ENCODE peak calls at places on chromosome 9, in seven cellular contexts. C is HepG2, F is SK-N-SH, I is GM12878, S is HCT116, X is H1, J is Panc1. Y is an unnamed sample.

GRCh38 chr9:126965541-126966428 is 51.2 kb downstream of the RALGPS1 start:
- DNase-seq in C (peak), F (peak), I (no peak), S (peak), X (peak), J (peak), Y (peak)

GRCh38 chr9:88991066-88992030 is at the start of gene S1PR3:
- DNase-seq in C (no peak), F (peak), I (no peak), S (no peak), X (peak), J (no peak), Y (peak)

GRCh38 chr9:85377751-85378289 is 363.9 kb downstream of the AGTPBP1 start:
- DNase-seq in C (no peak), F (peak), I (no peak), S (no peak), X (no peak), J (no peak), Y (no peak)

GRCh38 chr9:129154866-129155477 is 23.1 kb downstream of the IER5L start:
- DNase-seq in C (no peak), F (no peak), I (no peak), S (no peak), X (no peak), J (no peak), Y (no peak)

GRCh38 chr9:97985058-97985861 is 2.1 kb downstream of the ANP32B start:
- DNase-seq in C (no peak), F (no peak), I (peak), S (no peak), X (peak), J (no peak), Y (peak)

GRCh38 chr9:535356-535755 is 306.1 kb upstream of the DMRT1 start:
- DNase-seq in C (no peak), F (no peak), I (no peak), S (no peak), X (no peak), J (no peak), Y (no peak)

GRCh38 chr9:86041331-86041741 is 58.0 kb downstream of the GOLM1 start:
- DNase-seq in C (no peak), F (no peak), I (no peak), S (no peak), X (no peak), J (no peak), Y (no peak)

GRCh38 chr9:117491491-117491890 is 76.6 kb upstream of the ASTN2 start:
- DNase-seq in C (peak), F (no peak), I (no peak), S (no peak), X (no peak), J (no peak), Y (no peak)

GRCh38 chr9:13143281-13143680 is 136.2 kb downstream of the MPDZ start:
- DNase-seq in C (no peak), F (no peak), I (no peak), S (no peak), X (no peak), J (no peak), Y (no peak)

GRCh38 chr9:72656021-72656420 is 134.6 kb downstream of the TMC1 start:
- DNase-seq in C (no peak), F (no peak), I (no peak), S (no peak), X (no peak), J (no peak), Y (no peak)

GRCh38 chr9:81092057-81092456 is 597.3 kb downstream of the TLE1 start:
- DNase-seq in C (no peak), F (no peak), I (no peak), S (no peak), X (no peak), J (no peak), Y (no peak)
- TF ChIP-seq SIN3A in C (no peak), F (no peak), I (no peak), S (no peak), X (no peak), J (no peak), Y (no peak)

DNA sequence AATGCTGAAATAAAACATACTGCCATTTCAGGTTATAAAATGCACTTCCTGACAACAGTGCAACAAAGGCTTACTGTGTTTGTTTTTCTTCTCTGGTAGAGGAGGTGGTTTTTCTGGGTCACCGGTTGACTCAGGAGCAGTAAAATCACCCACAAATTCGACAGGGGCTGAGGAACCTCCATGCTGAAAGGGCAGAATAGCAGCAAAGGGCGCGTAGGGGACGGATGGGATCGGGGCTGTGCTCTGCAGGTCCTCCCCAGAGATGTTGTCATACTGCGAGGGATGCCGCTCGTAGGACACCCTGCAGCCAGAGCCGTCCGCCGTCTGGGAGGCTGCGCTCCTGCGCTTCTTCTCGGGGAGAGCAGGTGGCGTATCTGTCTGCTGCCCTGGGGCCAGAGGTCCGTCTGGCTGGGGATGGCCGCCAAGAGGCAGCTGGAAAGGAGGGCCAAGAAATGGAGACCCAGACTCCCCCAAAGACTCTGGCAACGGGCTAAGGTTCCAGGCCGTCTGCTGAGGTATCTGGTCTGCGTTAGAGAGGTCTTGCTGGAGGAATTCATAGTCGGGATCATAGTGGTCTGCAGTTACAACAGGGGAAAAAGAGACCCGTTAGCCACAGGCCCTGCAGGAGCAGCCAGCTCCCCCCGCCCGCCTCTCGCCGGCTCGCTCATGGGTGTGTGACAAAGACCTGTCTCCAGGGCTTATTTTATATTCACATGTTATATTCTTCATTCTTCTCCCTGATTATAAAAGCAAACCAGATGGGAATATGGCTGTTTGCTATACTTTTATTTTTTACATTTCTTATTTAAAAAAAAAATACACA is 80.7 kb downstream of the PRRT1B start:
- DNase-seq in C (no peak), F (peak), I (no peak), S (no peak), X (no peak), J (no peak), Y (no peak)
- TF ChIP-seq SIN3A in C (no peak), F (no peak), I (no peak), S (no peak), X (no peak), J (no peak), Y (no peak)

GRCh38 chr9:134556531-134557068 is 85.0 kb upstream of the COL5A1 start:
- DNase-seq in C (no peak), F (no peak), I (no peak), S (no peak), X (no peak), J (no peak), Y (no peak)

GRCh38 chr9:134554011-134554749 is 87.4 kb upstream of the COL5A1 start:
- DNase-seq in C (no peak), F (no peak), I (no peak), S (no peak), X (no peak), J (no peak), Y (no peak)

GRCh38 chr9:134553061-134553891 is 88.3 kb upstream of the COL5A1 start:
- DNase-seq in C (no peak), F (no peak), I (no peak), S (no peak), X (no peak), J (no peak), Y (no peak)

GRCh38 chr9:134557331-134557730 is 84.3 kb upstream of the COL5A1 start:
- DNase-seq in C (no peak), F (no peak), I (no peak), S (no peak), X (no peak), J (no peak), Y (no peak)

DNA sequence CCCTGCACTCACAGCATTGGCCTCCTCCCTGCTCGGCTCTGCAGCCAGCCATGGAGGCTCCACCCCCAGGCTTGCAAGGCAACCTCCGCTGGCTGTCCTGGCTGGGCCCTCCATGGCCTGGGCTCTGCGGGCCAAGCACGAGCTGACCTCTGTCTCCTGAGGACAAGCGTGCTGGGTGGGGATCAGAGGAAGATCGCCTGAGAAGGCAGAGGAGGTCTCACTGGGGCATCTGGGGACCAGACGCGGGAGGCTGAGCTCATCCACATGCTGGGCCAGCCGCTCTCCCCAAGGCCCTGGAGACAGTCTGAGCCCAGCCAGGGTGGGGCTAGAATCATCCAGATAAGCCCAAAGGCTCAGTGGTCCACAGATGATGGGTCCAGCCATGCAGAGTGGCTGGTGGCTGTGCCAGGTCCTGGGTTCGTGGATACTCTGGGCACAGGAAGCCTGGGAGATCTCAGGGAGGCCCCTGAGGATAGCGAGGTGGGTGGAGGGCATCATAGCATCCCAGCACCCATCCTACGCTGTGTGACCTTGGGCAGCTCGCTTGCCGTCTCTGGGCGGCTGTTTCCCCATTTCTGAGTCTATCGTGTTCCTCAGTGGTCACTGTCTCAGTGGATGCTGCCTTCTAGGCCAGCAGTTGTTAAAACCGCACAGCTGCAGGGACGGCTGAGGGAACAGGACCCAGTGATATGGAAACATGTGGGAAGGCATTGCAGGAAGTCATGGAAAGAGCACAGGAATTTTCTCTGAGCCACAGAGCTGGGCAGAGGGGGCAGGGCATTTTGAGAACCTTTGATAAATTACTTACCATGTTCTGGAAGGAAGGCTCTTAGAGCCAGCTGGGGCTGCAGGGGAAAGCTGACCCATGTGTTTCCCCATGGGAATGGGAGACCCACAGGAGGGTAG is 86.6 kb upstream of the COL5A1 start:
- DNase-seq in C (no peak), F (peak), I (no peak), S (no peak), X (no peak), J (no peak), Y (no peak)
- TF ChIP-seq SIN3A in C (no peak), F (no peak), I (no peak), S (no peak), X (no peak), J (no peak), Y (no peak)

DNA sequence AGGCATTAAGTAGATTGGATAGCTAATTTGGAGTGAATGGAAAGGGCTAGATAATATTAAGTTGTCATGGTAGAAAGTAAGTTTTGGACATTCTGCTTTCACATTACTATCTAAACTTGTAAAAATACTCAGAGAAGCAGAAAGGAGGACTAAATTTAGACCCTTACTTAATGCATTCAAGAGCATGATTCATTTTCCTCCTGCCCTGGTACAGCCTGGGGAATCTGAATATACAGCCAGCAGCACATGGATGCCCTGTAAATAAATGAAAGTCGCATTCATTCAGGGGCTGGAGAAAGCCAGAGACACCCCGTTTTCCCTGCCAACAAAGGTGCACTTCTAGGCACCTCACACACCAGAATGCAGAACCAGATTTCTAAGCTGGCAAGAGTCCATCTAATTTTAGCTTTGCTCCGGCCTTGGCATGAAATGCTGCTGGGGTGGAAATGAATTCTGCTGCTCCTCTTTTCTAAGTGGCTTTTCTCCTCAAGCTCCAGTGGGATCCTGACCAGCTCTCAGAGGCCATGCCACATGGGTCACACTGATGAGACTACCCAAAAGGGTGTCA is 172.8 kb upstream of the KLF9 start:
- DNase-seq in C (no peak), F (no peak), I (no peak), S (no peak), X (no peak), J (no peak), Y (no peak)
- TF ChIP-seq SIN3A in C (no peak), F (no peak), I (no peak), S (no peak), X (no peak), J (no peak), Y (no peak)

DNA sequence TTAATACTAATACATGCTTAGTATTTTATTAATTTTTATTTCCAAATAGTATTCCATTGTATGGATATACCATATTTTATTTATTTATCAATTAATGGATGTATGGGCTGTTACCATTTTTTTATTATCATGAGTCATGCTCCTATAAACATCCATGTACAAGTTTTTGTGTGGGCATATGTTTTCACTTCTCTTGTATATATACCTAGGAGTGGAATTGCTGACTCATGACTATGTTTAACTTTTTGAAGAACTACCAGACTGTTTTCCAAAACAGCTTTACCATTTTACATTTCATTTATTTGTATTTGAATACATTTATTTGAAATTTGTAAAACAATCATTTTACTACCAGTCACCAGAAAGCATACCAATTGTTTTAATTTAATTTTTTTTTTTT is 14.1 kb upstream of the LRRC19 start:
- DNase-seq in C (no peak), F (no peak), I (no peak), S (no peak), X (no peak), J (no peak), Y (no peak)
- TF ChIP-seq SIN3A in C (no peak), F (no peak), I (no peak), S (no peak), X (no peak), J (no peak), Y (no peak)